ENCODE peak calls at places on chromosomes 6 and 20, in eight cellular contexts. X, N, G, W, F, O, A and U are unnamed samples.

GRCh38 chr6:13336553-13336952 is 8.2 kb upstream of the TBC1D7 start:
- DNase-seq in X (peak; percentile 71), N (peak; percentile 66), G (peak; percentile 69), W (peak; percentile 84), F (no peak), O (peak; percentile 79), A (peak; percentile 83), U (peak; percentile 93)

GRCh38 chr6:169271158-169271936 is 17.7 kb upstream of the THBS2 start:
- DNase-seq in X (no peak), N (no peak), G (no peak), W (no peak), F (no peak), O (no peak), A (no peak), U (no peak)

GRCh38 chr6:50123686-50124085 is 74.0 kb upstream of the DEFB112 start:
- DNase-seq in X (no peak), N (no peak), G (no peak), W (no peak), F (no peak), O (no peak), A (no peak), U (no peak)

GRCh38 chr6:156513504-156513903 is 263.7 kb upstream of the ARID1B start:
- DNase-seq in X (no peak), N (no peak), G (no peak), W (no peak), F (no peak), O (no peak), A (no peak), U (no peak)

GRCh38 chr6:6438286-6438685 is 117.8 kb upstream of the F13A1 start:
- DNase-seq in X (no peak), N (no peak), G (no peak), W (no peak), F (no peak), O (no peak), A (no peak), U (no peak)

GRCh38 chr6:122068291-122068769 is 331.1 kb upstream of the HSF2 start:
- DNase-seq in X (no peak), N (no peak), G (no peak), W (no peak), F (no peak), O (no peak), A (no peak), U (no peak)

GRCh38 chr6:7669742-7670141 is 56.2 kb upstream of the BMP6 start:
- DNase-seq in X (no peak), N (no peak), G (no peak), W (no peak), F (no peak), O (no peak), A (no peak), U (no peak)

GRCh38 chr6:50819527-50819905 is 845 bp downstream of the TFAP2B start:
- DNase-seq in X (no peak), N (no peak), G (no peak), W (no peak), F (no peak), O (no peak), A (no peak), U (no peak)

GRCh38 chr6:1890071-1890470 is 280.4 kb downstream of the FOXC1 start:
- DNase-seq in X (no peak), N (no peak), G (no peak), W (no peak), F (no peak), O (no peak), A (no peak), U (no peak)

GRCh38 chr6:133396225-133396624 is 155.1 kb downstream of the EYA4 start:
- DNase-seq in X (no peak), N (no peak), G (no peak), W (no peak), F (no peak), O (no peak), A (no peak), U (no peak)

GRCh38 chr6:14165091-14165490 is 47.5 kb downstream of the CD83 start:
- DNase-seq in X (no peak), N (no peak), G (no peak), W (peak; percentile 71), F (no peak), O (no peak), A (no peak), U (no peak)

GRCh38 chr6:43488667-43489276 is 11.4 kb downstream of the TJAP1 start:
- DNase-seq in X (no peak), N (no peak), G (no peak), W (peak; percentile 41), F (peak; percentile 60), O (no peak), A (no peak), U (no peak)

GRCh38 chr20:19072988-19073387 is 139.5 kb upstream of the SLC24A3 start:
- DNase-seq in X (no peak), N (no peak), G (no peak), W (no peak), F (no peak), O (no peak), A (no peak), U (no peak)

GRCh38 chr20:61369731-61370520 is 117.9 kb downstream of the CDH4 start:
- DNase-seq in X (no peak), N (no peak), G (no peak), W (no peak), F (no peak), O (no peak), A (no peak), U (no peak)

GRCh38 chr6:9481292-9482029 is 933.4 kb downstream of the TFAP2A start:
- DNase-seq in X (no peak), N (no peak), G (no peak), W (peak; percentile 79), F (no peak), O (no peak), A (no peak), U (no peak)

GRCh38 chr6:105824732-105825131 is 261.4 kb upstream of the PRDM1 start:
- DNase-seq in X (no peak), N (no peak), G (no peak), W (peak; percentile 81), F (no peak), O (no peak), A (no peak), U (no peak)

DNA sequence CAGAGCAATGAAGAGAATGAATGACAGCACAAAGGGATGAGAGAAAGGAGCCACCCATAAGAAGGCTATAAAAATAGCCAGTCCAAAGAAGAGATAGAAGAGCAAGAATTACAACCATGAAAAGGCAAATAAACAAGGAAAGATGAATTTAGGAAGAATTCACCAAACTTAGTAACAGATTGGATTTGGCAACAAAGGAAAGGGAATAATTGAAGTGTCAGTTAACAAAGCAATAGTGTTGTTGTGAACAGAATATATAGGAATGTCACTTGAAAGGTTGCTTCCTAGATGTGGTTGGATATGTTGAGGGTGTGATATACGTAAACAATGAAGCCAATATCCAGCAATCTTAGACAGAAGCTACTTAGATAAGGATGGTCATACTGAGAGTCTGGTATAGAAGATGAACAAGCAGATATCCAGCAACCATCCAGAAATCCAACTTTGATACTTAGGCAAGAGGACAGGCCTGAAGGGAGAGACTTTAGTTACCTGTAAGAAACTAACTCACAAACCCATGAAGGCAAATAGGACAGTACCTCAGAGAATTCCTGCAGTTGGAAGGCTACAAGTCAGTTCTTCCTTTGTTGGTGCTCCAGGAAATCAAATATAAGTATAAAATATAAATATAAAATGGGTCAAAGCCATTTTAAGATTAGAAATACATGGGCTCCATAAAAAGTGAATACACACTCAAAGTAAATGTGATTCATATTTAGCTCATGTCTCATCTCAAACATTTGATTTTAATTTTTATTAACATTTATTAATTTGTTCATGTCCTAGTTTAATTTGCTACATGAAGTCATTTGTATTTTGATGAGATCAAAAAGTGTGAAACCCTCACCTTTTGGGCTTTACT is 106.5 kb downstream of the HFE start:
- DNase-seq in X (no peak), N (no peak), G (no peak), W (no peak), F (no peak), O (no peak), A (no peak), U (no peak)
- TF ChIP-seq POLR2A in X (no peak), N (no peak), G (no peak), W (no peak), F (no peak), O (no peak), A (no peak), U (no peak)

DNA sequence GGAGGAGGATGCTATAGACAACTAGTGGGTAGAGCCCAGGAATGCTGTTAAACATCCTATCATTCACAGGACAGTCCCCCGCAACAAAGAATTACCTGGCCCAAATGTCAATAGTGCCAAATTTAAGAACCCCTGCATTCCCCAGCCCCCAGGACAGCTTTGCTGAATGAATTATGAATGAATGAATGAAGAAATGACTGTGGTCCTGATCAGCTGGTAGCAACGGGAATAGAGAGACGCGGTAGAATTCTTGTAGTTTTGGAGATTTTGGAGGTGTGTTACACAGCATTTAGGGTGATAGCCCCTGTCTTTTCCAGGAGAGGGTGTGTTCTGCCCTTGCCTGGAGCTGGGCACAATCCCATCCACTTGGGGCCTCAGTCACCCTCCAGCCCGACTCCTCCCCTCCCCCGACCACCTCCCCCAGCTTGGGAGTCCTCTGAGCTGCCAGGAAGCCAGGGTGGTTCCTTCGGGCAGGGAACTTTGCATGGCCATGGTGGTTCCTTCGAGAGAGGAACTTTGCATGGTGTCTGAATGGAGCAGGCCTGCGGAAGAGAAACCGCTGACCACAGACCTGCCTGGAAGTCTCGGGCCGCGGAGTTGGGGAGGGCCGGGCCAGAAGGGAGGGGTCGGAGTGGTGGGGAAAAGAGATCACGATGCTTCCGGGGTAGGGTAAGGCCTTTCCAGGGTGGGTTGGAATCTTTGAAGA is 1.0 kb upstream of the HCK start:
- DNase-seq in X (peak; percentile 67), N (no peak), G (no peak), W (no peak), F (peak; percentile 38), O (peak; percentile 44), A (no peak), U (peak; percentile 24)
- H3K4me3 ChIP-seq in X (no peak overlapping the region), N (no peak overlapping the region), G (no peak overlapping the region), W (no peak overlapping the region), F (no peak overlapping the region), O (no peak overlapping the region), A (no peak overlapping the region), U (no peak overlapping the region)

GRCh38 chr20:34530342-34530741 is 14.1 kb downstream of the DYNLRB1 start:
- DNase-seq in X (no peak), N (no peak), G (no peak), W (no peak), F (no peak), O (no peak), A (no peak), U (no peak)
- H3K36me3 ChIP-seq in X (peaks cover 28% of the 10 kb centered on the region), N (peaks cover 7% of the 10 kb centered on the region), G (peaks cover 50% of the 10 kb centered on the region), W (peaks cover 75% of the 10 kb centered on the region), F (peaks cover 66% of the 10 kb centered on the region), O (no peaks in the 10 kb centered on the region), A (no peaks in the 10 kb centered on the region), U (no peaks in the 10 kb centered on the region)

DNA sequence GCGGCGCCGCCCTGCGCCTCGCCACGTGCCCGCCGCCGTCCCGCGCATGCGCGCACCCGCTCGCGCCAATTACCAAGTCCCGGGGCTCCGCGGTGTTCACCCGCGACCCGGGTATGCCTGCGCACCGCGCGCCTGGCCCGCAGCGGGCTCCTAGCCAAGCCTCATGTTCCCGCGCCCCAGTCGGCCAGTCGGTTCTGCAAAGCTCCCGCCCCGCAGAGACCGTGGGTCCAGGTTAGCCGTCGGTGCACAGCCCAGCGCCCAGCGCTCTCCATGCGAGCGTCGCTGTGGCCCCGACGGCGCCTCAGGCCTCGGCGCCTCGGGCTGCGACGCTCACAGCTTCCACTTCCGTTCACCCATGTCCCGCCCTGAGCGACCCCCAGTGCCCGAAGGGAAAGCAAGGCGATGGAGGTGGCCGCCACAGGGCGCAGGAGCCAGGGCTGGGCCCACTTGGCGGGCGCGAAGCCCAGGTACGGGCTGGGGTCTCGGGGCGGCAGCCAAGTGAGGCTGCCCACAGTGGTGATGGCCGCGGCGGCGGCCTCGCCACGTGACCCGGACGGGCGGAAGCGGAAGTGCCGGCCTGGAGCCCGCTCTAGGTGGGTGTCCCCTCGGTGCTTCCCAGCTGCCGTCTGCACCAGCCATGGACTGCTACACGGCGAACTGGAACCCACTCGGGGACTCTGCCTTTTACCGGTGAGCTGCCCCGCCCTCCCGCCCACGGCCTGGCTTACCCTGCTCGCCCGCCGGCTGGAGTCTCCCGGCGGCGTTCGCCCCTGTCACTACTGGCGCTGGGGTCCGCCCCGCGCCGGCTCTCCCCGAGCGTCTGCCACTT is at the start of the genes PCED1A and VPS16:
- DNase-seq in X (peak; percentile 90), N (peak; percentile 86), G (peak; percentile 89), W (peak; percentile 85), F (peak; percentile 88), O (peak; percentile 88), A (peak; percentile 75), U (peak; percentile 92)
- TF ChIP-seq POLR2A in X (peak; percentile 46), N (peak; percentile 72), G (no peak), W (no peak), F (peak; percentile 40), O (peak; percentile 72), A (no peak), U (no peak)